ENCODE peak calls at places on chromosomes 16 and 17, in six cellular contexts. D is activated naive CD8-positive, alpha-beta T cell treated with anti-CD3 and anti-CD28 coated beads, Interleukin-2, amount 50 U/mL, for 24 hours; B is NCI-H1105 treated with DMSO at 0.1 percent for 48 hours; X is NCI-H226; A is NAMALWA; V is small intestine. H is an unnamed sample.

GRCh38 chr16:85187002-85187401 is 74.7 kb upstream of the CIBAR2 start:
- DNase-seq in D (no peak), B (no peak), X (no peak), A (no peak), V (no peak), H (no peak)

GRCh38 chr17:72387487-72387886 is 266.7 kb downstream of the SOX9 start:
- DNase-seq in D (no peak), B (no peak), X (peak), A (no peak), V (no peak), H (no peak)

GRCh38 chr17:31391496-31391949 is at the start of gene RAB11FIP4:
- DNase-seq in D (peak), B (peak), X (no peak), A (no peak), V (no peak), H (peak)

GRCh38 chr16:48231675-48232214 is 12.4 kb upstream of the LONP2 start:
- DNase-seq in D (peak), B (peak), X (peak), A (peak), V (peak), H (no peak)

GRCh38 chr17:19004601-19005441 is at the start of gene FAM83G:
- DNase-seq in D (peak), B (peak), X (peak), A (peak), V (peak), H (peak)

GRCh38 chr16:24309222-24309905 is 53.2 kb downstream of the CACNG3 start:
- DNase-seq in D (peak), B (no peak), X (no peak), A (no peak), V (no peak), H (no peak)

GRCh38 chr16:2960183-2961010 is 3.7 kb upstream of the KREMEN2 start:
- DNase-seq in D (no peak), B (no peak), X (no peak), A (peak), V (no peak), H (no peak)

GRCh38 chr16:30066882-30067583 is 1.5 kb downstream of the ALDOA start:
- DNase-seq in D (no peak), B (no peak), X (no peak), A (no peak), V (peak), H (no peak)

GRCh38 chr17:63948521-63948920 is 16.4 kb upstream of the CD79B start:
- DNase-seq in D (no peak), B (no peak), X (no peak), A (no peak), V (no peak), H (no peak)

GRCh38 chr17:57523926-57524634 is 221.0 kb downstream of the CCDC182 start:
- DNase-seq in D (no peak), B (peak), X (peak), A (peak), V (no peak), H (peak)

GRCh38 chr17:19614900-19615299 is 33.7 kb upstream of the ALDH3A2 start:
- DNase-seq in D (no peak), B (no peak), X (no peak), A (no peak), V (no peak), H (no peak)

GRCh38 chr17:41982026-41982989 is 15.7 kb downstream of the CNP start:
- DNase-seq in D (no peak), B (no peak), X (no peak), A (no peak), V (no peak), H (no peak)

GRCh38 chr17:40309938-40310510 is 1.0 kb downstream of the RARA start:
- DNase-seq in D (no peak), B (no peak), X (no peak), A (no peak), V (no peak), H (no peak)

GRCh38 chr17:5584383-5584951 is at the start of gene NLRP1:
- DNase-seq in D (peak), B (peak), X (peak), A (peak), V (peak), H (no peak)

GRCh38 chr16:81431554-81432353 is 12.9 kb upstream of the CMIP start:
- DNase-seq in D (no peak), B (no peak), X (peak), A (no peak), V (no peak), H (no peak)

GRCh38 chr17:54063639-54064038 is 240.9 kb downstream of the KIF2B start:
- DNase-seq in D (no peak), B (no peak), X (no peak), A (no peak), V (no peak), H (no peak)

GRCh38 chr16:1870365-1871082 is 1.4 kb downstream of the MEIOB start:
- DNase-seq in D (no peak), B (no peak), X (peak), A (no peak), V (no peak), H (peak)

GRCh38 chr16:48564544-48565444 is 45.2 kb downstream of the N4BP1 start:
- DNase-seq in D (no peak), B (no peak), X (no peak), A (no peak), V (no peak), H (no peak)

GRCh38 chr17:33603794-33604193 is 310.7 kb upstream of the ASIC2 start:
- DNase-seq in D (no peak), B (no peak), X (no peak), A (no peak), V (no peak), H (no peak)

GRCh38 chr17:46790216-46790615 is 28.3 kb downstream of the WNT3 start:
- DNase-seq in D (no peak), B (no peak), X (no peak), A (no peak), V (no peak), H (no peak)

GRCh38 chr17:41710472-41711090 is 1.6 kb upstream of the GAST start:
- DNase-seq in D (no peak), B (peak), X (no peak), A (no peak), V (no peak), H (no peak)